ENCODE peak calls at places on chromosomes 5 and 9, in nine cellular contexts. K, W, V, A, P, B, U, E and C are unnamed samples.

GRCh38 chr5:149005077-149005892 is 57.6 kb downstream of the SH3TC2 start:
- DNase-seq in W (peak), V (no peak), A (no peak), E (no peak), P (no peak), U (no peak), K (no peak), B (peak), C (peak)

GRCh38 chr5:62496152-62496551 is 82.5 kb upstream of the LRRC70 start:
- DNase-seq in B (no peak), W (no peak), U (no peak), P (no peak), K (no peak), A (no peak), E (no peak), V (no peak), C (no peak)

GRCh38 chr5:107512029-107512428 is 158.7 kb downstream of the EFNA5 start:
- DNase-seq in A (no peak), W (no peak), P (peak), B (no peak), V (peak), K (no peak), E (no peak), U (no peak), C (no peak)

GRCh38 chr9:73050062-73050814 is 97.4 kb upstream of the ALDH1A1 start:
- DNase-seq in E (no peak), A (no peak), W (peak), P (no peak), B (peak), V (no peak), U (no peak), K (peak), C (no peak)

GRCh38 chr9:134560206-134560605 is 81.4 kb upstream of the COL5A1 start:
- DNase-seq in V (no peak), W (no peak), A (no peak), P (no peak), E (no peak), U (no peak), B (no peak), K (no peak), C (no peak)

GRCh38 chr5:179793470-179794139 is at the start of gene LTC4S:
- DNase-seq in E (no peak), U (peak), P (peak), W (no peak), B (peak), K (peak), A (no peak), V (no peak), C (no peak)

GRCh38 chr9:70044450-70045307 is 1.0 kb downstream of the MAMDC2 start:
- DNase-seq in W (no peak), B (peak), P (no peak), V (peak), E (peak), U (peak), A (no peak), K (peak), C (peak)

GRCh38 chr5:34042302-34042701 is 711 bp downstream of the C1QTNF3 start:
- DNase-seq in P (no peak), K (no peak), W (no peak), U (peak), B (no peak), V (no peak), E (no peak), A (no peak), C (no peak)

GRCh38 chr9:24257726-24258125 is 288.0 kb downstream of the IZUMO3 start:
- DNase-seq in B (no peak), K (peak), V (no peak), W (no peak), P (no peak), E (no peak), U (no peak), A (no peak), C (peak)

GRCh38 chr9:72665421-72665820 is 144.0 kb downstream of the TMC1 start:
- DNase-seq in U (no peak), W (peak), P (no peak), K (peak), B (peak), A (no peak), V (peak), E (no peak), C (peak)

GRCh38 chr9:120080781-120081180 is 499.2 kb downstream of the CDK5RAP2 start:
- DNase-seq in K (no peak), V (no peak), P (no peak), W (no peak), E (no peak), A (no peak), U (no peak), B (no peak), C (no peak)

GRCh38 chr5:109996246-109996645 is 306.5 kb downstream of the MAN2A1 start:
- DNase-seq in U (no peak), W (no peak), K (peak), E (no peak), V (no peak), A (no peak), B (no peak), P (no peak), C (no peak)

GRCh38 chr5:95812100-95812472 is 10.4 kb downstream of the GLRX start:
- DNase-seq in B (peak), W (no peak), P (no peak), A (no peak), E (no peak), K (peak), V (no peak), U (no peak), C (no peak)

GRCh38 chr9:112446080-112446479 is 40.5 kb upstream of the KIAA1958 start:
- DNase-seq in P (no peak), U (no peak), W (no peak), A (no peak), B (no peak), K (no peak), V (no peak), E (peak), C (no peak)

GRCh38 chr9:84791608-84792007 is 122.1 kb downstream of the NTRK2 start:
- DNase-seq in E (no peak), B (no peak), A (no peak), K (peak), U (no peak), V (no peak), W (no peak), P (no peak), C (no peak)

GRCh38 chr5:173963867-173964429 is 25.0 kb upstream of the C5orf47 start:
- DNase-seq in E (no peak), V (peak), U (no peak), B (no peak), P (no peak), K (peak), W (peak), A (no peak), C (peak)

GRCh38 chr5:60668715-60669304 is 31.2 kb downstream of the DEPDC1B start:
- DNase-seq in E (peak), V (peak), B (peak), A (no peak), P (peak), W (peak), K (peak), U (peak), C (peak)
- H3K4me2 ChIP-seq in E (no peak), V (no peak), B (no peak), A (no peak), P (no peak), W (no peak), K (no peak), U (no peak), C (no peak)

DNA sequence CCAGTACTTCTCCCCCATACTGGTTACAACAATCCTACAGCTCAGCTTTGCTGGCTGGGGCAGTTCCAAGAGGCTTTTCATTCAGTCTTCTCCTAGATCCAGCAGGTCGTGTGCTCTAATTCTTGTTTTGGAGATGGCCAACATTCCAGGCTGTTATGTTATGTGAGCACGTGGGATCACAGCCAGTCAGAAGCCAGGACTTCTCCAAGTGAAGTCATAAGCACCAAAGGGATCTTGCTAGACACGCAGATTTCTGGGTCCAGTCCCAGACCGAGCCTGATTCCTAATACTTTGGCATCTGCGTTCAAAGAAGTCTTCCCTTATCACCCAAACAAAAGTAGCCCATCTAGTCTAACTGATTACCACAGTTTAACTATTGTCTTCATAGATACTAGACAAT is 1.4 kb upstream of the LARP1 start:
- DNase-seq in K (peak), V (peak), A (no peak), P (no peak), B (peak), U (peak), E (no peak), W (peak), C (no peak)
- H3K4me3 ChIP-seq in K (peak), V (no peak), A (peak), P (peak), B (no peak), U (no peak), E (peak), W (peak), C (no peak)

GRCh38 chr9:132000659-132001058 is 79.0 kb downstream of the MED27 start:
- DNase-seq in B (no peak), A (no peak), U (no peak), E (no peak), V (no peak), K (no peak), P (no peak), W (no peak), C (no peak)

GRCh38 chr9:131997779-131998178 is 81.9 kb downstream of the MED27 start:
- DNase-seq in B (peak), K (peak), E (no peak), A (no peak), U (no peak), P (no peak), V (no peak), W (no peak), C (no peak)

GRCh38 chr9:131997076-131997475 is 82.6 kb downstream of the MED27 start:
- DNase-seq in K (no peak), W (no peak), E (no peak), P (no peak), V (no peak), A (no peak), B (no peak), U (no peak), C (no peak)

GRCh38 chr9:132001550-132001949 is 78.1 kb downstream of the MED27 start:
- DNase-seq in V (no peak), P (no peak), U (no peak), W (no peak), E (no peak), B (no peak), A (no peak), K (peak), C (no peak)

DNA sequence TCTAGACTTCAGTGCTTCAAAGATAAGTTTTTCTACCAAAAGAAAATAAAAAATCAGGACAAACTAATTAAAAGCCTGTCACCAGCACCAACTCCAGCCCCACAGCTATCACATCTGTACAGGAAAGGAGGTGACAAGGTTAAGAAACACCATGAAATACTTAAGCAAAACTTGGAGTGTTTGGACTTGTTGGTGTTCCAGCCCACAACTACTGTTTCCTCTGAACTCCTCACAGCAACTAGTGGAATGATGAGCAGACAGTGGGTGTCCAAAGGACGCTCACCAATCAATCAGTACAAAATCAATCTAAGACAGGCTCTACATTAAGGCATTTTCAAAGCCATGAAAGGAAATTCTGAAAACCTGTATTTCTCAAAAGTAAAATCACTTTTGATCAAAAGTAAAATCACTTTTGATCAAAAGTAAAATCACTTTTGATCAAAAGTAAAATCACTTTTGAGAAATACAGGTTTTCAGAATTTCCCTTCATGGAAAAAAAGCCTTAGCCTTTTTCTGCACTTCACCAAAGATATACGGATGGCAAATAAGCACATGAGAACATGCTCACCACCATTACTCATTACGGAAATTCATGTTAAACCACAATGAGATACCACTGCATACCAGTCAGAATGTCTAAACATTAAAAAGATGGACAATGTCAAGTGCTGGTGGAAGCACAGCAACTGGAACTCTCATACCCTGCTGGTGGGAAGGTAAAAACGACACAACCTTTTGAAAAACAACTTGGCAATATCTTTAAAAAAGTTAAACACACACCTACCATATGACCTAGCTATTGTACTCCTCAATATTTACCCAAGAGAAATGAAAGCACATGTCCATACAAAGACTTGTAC is 79.7 kb downstream of the MED27 start:
- DNase-seq in E (no peak), A (peak), U (peak), W (no peak), B (peak), K (peak), P (no peak), V (no peak), C (peak)
- H3K4me2 ChIP-seq in E (no peak), A (no peak), U (no peak), W (no peak), B (peak), K (no peak), P (no peak), V (no peak), C (peak)

GRCh38 chr9:76459691-76460635 is 981 bp downstream of the GCNT1 start:
- DNase-seq in E (peak), U (peak), A (peak), V (peak), K (peak), W (peak), B (peak), P (peak), C (peak)
- H3K4me3 ChIP-seq in E (peak), U (peak), A (no peak), V (peak), K (peak), W (peak), B (peak), P (peak), C (peak)

GRCh38 chr9:130995399-130995941 is 13.5 kb upstream of the LAMC3 start:
- DNase-seq in K (peak), V (peak), W (peak), A (peak), P (peak), B (peak), U (peak), E (no peak), C (no peak)
- H3K4me2 ChIP-seq in K (no peak), V (no peak), W (peak), A (no peak), P (no peak), B (no peak), U (no peak), E (no peak), C (no peak)

DNA sequence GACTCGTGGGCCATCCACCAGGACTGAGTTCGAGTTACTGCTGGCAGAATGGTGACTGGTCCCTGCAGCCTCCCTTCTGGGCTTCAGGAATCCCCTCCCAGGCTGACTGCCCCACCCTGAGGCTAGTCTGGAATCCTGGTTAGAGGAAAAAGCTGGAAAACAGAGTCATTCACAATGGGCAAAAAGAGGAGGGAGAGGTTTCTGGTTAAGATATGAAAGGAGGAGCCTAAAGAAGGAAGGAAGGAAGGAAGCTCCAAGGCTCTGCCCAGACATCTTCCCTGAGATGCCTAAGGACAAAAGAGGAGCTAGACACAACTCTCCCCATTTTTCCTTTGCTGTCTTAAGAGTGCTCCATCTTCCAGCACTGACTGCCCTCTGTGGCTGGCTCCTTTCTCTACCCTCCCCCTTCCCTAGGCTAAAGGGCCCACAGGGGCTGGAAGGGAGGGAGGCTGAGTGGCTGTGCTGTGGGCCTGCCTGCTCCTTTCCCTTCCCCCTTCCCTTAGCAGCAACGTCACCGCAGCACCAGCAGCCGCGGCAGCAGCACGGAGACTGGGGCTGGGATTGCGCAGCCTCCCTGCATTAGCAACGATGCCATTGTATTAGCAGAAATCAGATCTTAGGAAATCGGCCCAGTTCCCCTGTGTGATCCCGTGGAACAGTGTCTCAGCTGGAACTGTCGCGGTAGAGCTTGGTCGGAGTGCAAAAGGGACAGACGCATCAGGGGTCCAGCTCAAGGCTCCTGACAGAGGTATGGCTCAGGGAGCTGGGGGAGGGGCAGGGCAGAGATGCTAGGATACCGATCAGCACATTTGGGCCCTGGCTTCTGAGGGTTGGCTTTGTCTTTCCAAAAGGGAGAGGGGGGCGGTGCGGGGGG is 48.7 kb downstream of the RUSC2 start:
- DNase-seq in A (no peak), U (peak), B (peak), E (no peak), W (no peak), V (peak), P (no peak), K (peak), C (peak)
- H3K4me3 ChIP-seq in A (no peak), U (no peak), B (peak), E (no peak), W (no peak), V (no peak), P (no peak), K (peak), C (no peak)

DNA sequence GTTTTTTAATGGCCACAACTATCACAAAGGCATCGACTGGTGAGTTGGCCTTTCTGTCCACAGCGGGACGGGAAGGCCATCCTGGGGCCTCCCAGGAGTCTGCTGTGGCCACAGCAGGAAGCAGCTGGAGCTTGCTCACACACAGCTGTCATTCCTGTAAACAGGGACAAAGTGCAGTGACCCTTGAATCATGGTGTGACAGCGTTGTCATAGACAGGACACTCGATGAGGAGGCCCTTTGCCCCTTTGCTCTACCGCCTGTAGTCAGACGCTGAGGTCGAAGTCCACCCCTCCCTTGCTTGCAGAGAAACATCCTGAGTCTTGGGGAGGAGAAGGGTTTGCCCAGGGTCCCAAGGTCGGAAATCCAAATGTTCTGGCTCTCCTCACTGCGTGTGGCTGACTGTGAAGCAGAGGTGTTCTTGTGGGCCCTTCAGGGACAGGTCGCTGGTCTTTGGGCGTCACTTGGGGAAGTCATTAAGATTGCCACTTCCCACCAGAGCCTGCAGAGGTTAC is 35.1 kb downstream of the NDST1 start:
- DNase-seq in U (peak), A (no peak), W (no peak), V (no peak), K (no peak), P (no peak), B (no peak), E (no peak), C (no peak)
- H3K4me2 ChIP-seq in U (no peak), A (no peak), W (no peak), V (no peak), K (no peak), P (no peak), B (no peak), E (no peak), C (no peak)

GRCh38 chr5:55370291-55370925 is 62.6 kb downstream of the MTREX start:
- DNase-seq in A (no peak), E (no peak), K (no peak), V (no peak), B (no peak), P (no peak), U (no peak), W (no peak), C (no peak)
- H3K4me3 ChIP-seq in A (no peak), E (no peak), K (no peak), V (no peak), B (no peak), P (no peak), U (no peak), W (no peak), C (no peak)

DNA sequence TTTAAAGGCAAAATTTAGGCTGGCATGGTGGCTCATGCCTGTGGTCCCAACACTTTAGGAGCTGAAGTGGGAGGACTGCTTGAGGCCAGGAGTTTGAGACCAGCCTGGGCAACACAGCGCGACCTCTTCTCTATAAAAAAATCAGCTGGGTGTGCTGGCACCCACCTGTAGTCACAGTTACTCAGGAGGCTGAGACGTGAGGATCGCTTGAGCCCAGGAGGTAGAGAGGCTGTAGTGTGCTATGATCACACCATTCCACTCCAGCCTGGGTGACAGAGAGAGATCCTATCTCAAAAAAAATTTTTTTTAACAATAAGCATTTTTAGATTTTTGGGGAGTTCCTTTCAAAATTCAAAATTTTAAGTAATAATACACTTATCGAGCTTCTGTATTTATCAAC is 63.3 kb downstream of the SPATA31C2 start:
- DNase-seq in P (no peak), E (no peak), W (no peak), K (no peak), A (no peak), B (no peak), V (no peak), U (no peak), C (no peak)
- H3K4me2 ChIP-seq in P (no peak), E (no peak), W (peak), K (no peak), A (no peak), B (no peak), V (no peak), U (no peak), C (no peak)

GRCh38 chr9:124264812-124265211 is 7.1 kb downstream of the NEK6 start:
- DNase-seq in U (no peak), P (peak), B (peak), W (no peak), V (no peak), K (peak), E (no peak), A (no peak), C (no peak)
- H3K4me3 ChIP-seq in U (no peak), P (peak), B (no peak), W (no peak), V (no peak), K (no peak), E (no peak), A (no peak), C (no peak)